ENCODE peak calls at places on chromosomes 16 and 17, in four cellular contexts. S is endodermal cell, Z is Panc1, G is Peyer's patch. F is an unnamed sample.

GRCh38 chr17:42682400-42683384 is at the start of gene CNTNAP1:
- DNase-seq in S (peak), Z (no peak), G (peak), F (no peak)

GRCh38 chr17:73489333-73489732 is 154.9 kb downstream of the SDK2 start:
- DNase-seq in S (peak), Z (no peak), G (no peak), F (no peak)

GRCh38 chr16:28136751-28137434 is 73.4 kb upstream of the GSG1L start:
- DNase-seq in S (no peak), Z (no peak), G (no peak), F (no peak)

GRCh38 chr17:62692721-62693431 is 65.4 kb downstream of the MRC2 start:
- DNase-seq in S (peak), Z (no peak), G (no peak), F (no peak)

GRCh38 chr17:74271281-74271680 is 2.8 kb upstream of the DNAI2 start:
- DNase-seq in S (peak), Z (no peak), G (no peak), F (no peak)

GRCh38 chr17:19570497-19571151 is 37.0 kb downstream of the SLC47A1 start:
- DNase-seq in S (no peak), Z (no peak), G (no peak), F (no peak)

GRCh38 chr16:77171750-77172635 is 19.0 kb upstream of the MON1B start:
- DNase-seq in S (peak), Z (no peak), G (no peak), F (peak)

GRCh38 chr16:75559002-75559401 is 3.0 kb upstream of the TMEM231 start:
- DNase-seq in S (no peak), Z (no peak), G (no peak), F (no peak)

GRCh38 chr17:36142806-36143205 is 33.6 kb downstream of the TBC1D3B start:
- DNase-seq in S (peak), Z (no peak), G (no peak), F (no peak)

GRCh38 chr16:28505489-28506137 is 1.0 kb downstream of the IL27 start:
- DNase-seq in S (no peak), Z (no peak), G (no peak), F (no peak)

GRCh38 chr16:12728471-12728870 is 75.2 kb downstream of the CPPED1 start:
- DNase-seq in S (peak), Z (no peak), G (no peak), F (no peak)

GRCh38 chr17:8439681-8440080 is 4.0 kb downstream of the NDEL1 start:
- DNase-seq in S (no peak), Z (no peak), G (no peak), F (no peak)

GRCh38 chr16:51880776-51881175 is 666.2 kb downstream of the TOX3 start:
- DNase-seq in S (no peak), Z (peak), G (no peak), F (peak)

GRCh38 chr16:11614587-11615175 is 28.0 kb upstream of the LITAF start:
- DNase-seq in S (peak), Z (no peak), G (no peak), F (no peak)

GRCh38 chr17:8360751-8361150 is 15.8 kb downstream of the KRABD2 start:
- DNase-seq in S (no peak), Z (no peak), G (no peak), F (no peak)

GRCh38 chr16:886802-887731 is 83.7 kb downstream of the LMF1 start:
- DNase-seq in S (peak), Z (no peak), G (no peak), F (no peak)

GRCh38 chr17:81561494-81561885 is 9.3 kb upstream of the FAAP100 start:
- DNase-seq in S (no peak), Z (no peak), G (no peak), F (no peak)

GRCh38 chr16:88319116-88319965 is 63.4 kb upstream of the ZNF469 start:
- DNase-seq in S (no peak), Z (no peak), G (no peak), F (no peak)

GRCh38 chr17:12522743-12523181 is 142.9 kb upstream of the MYOCD start:
- DNase-seq in S (peak), Z (no peak), G (no peak), F (no peak)

GRCh38 chr17:29240477-29240876 is 6.2 kb upstream of the CRYBA1 start:
- DNase-seq in S (no peak), Z (no peak), G (no peak), F (no peak)
- H3K27ac ChIP-seq in S (peak), Z (peak), G (no peak), F (peak)

GRCh38 chr17:6670571-6670970 is 19.0 kb downstream of the C17orf100 start:
- DNase-seq in S (peak), Z (no peak), G (no peak), F (no peak)

GRCh38 chr17:6669479-6670212 is 18.1 kb downstream of the C17orf100 start:
- DNase-seq in S (peak), Z (no peak), G (no peak), F (peak)

GRCh38 chr17:6667516-6667915 is 16.0 kb downstream of the C17orf100 start:
- DNase-seq in S (no peak), Z (no peak), G (no peak), F (no peak)

GRCh38 chr17:6668219-6668618 is 16.7 kb downstream of the C17orf100 start:
- DNase-seq in S (peak), Z (no peak), G (no peak), F (no peak)

DNA sequence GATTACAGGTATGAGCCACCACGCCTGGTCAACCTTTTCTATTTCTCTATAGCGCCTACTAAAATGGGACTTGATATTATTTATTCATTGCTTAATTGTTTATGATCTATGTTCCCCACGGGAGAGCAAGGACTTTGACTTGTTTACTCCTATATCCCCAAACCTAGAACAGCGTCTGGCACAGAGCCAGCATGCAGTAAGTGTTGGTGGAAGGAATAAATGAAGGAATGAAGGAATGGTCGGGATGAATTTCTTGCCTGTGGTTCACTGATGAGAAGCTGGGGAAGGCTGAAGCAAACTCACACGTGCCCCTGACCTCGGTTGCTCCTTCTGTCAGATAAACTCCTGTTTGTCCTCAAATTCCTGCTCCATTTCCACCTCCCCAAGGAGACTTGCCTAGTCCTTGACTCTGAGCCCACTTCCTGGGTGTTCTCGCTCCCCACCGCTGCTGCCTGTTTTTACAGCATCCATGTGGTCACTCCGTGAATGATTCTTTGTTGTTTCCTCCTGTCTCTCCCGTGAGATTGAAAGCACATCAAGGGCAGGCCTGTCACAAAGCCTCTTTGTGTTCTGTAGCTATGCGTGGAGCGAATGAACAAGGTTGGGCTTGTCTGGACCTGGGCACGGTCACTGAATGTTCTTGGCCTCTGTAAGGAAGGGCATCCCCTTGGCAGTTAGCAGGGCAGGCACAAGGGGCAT is 17.3 kb downstream of the C17orf100 start:
- DNase-seq in S (no peak), Z (no peak), G (no peak), F (peak)
- H3K27ac ChIP-seq in S (no peak), Z (no peak), G (no peak), F (peak)

GRCh38 chr17:27473190-27473747 is 17.0 kb downstream of the KSR1 start:
- DNase-seq in S (no peak), Z (no peak), G (no peak), F (no peak)
- H3K27ac ChIP-seq in S (no peak), Z (peak), G (peak), F (no peak)

GRCh38 chr17:60523822-60524221 is 2.2 kb downstream of the APPBP2 start:
- DNase-seq in S (no peak), Z (no peak), G (no peak), F (no peak)
- H3K27ac ChIP-seq in S (no peak), Z (peak), G (no peak), F (no peak)

DNA sequence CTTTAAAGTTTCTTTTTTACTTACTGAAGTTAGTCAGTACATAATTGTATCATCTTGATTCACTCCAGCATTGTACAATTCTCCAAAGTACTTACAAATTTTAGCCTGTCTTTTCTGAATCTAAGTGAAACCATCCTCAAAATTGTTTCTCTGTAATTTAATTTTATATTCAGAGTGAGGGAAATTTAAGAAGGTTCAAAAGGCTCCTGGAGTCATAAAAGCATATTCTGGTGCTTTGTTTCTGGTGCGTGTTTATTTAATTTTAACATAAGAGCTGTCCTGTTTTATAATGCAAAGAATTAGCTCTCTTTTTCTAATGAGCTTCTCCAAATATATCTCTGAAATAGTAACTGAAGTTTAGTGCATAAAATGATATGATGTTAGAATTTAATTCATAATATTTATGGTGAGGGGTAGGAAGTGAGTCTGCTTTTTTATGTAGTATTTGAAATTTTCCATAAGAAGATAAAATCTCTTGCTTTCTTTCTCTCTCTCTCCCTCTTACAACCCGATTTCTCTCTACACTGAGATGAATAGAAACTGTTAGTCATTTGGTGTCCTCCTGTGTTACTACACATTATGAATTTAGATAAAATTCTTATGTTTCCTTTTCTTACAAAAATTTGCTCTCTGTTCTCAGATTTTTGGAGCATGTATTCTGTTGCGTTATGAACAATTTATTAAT is 339.8 kb downstream of the BCAS3 start:
- DNase-seq in S (no peak), Z (no peak), G (no peak), F (no peak)
- H3K27ac ChIP-seq in S (no peak), Z (no peak), G (no peak), F (no peak)

GRCh38 chr17:75548839-75549238 is 23.3 kb downstream of the LLGL2 start:
- DNase-seq in S (no peak), Z (no peak), G (no peak), F (no peak)
- H3K27ac ChIP-seq in S (no peak), Z (no peak), G (peak), F (peak)

DNA sequence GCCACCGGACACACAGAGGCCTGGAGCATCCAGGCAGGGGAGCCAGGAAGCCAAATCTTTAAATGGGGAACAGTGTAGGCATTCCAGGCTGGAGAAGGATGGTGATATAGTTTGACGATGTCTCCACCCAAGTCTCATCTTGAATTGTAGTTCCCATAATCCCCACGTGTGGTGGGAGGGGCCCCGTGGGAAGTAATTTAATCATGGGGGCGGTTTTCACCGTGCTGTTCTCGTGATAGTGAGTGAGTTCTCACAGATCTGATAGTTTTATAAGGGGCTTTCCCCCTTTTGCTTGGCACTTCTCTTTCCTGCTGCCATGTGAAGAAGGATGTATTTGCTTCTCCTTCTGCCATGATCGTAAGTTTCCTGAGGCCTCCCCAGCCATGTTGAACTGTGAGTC is 28.8 kb downstream of the GINS3 start:
- DNase-seq in S (no peak), Z (no peak), G (no peak), F (no peak)
- H3K27ac ChIP-seq in S (no peak), Z (no peak), G (no peak), F (no peak)

GRCh38 chr17:64230551-64231408 is 32.3 kb downstream of the TEX2 start:
- DNase-seq in S (no peak), Z (no peak), G (no peak), F (peak)
- H3K27ac ChIP-seq in S (no peak), Z (no peak), G (no peak), F (peak)

DNA sequence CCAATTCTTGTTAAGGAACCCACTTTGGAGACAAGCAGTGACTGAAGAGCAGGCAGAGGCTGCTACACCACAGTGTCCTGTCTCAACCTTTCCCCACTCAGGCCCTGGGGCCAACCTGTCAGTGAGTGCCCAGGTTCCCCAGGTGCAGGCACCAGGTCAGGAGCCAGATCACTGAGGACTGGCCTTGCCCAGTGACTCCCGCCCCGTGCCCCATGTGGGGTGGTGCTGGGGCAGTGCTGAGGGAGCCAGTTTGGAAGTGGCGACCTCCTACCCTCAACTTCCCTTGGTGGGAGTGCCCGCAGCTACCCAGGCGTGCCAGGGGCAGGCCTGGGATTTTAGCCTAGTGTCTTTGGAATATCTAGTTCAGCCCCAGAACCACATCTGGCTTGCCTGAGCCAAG is 29.3 kb downstream of the SREBF1 start:
- DNase-seq in S (no peak), Z (no peak), G (no peak), F (no peak)
- H3K27ac ChIP-seq in S (no peak), Z (peak), G (no peak), F (peak)

F was measured in epithelial cell of prostate.